ENCODE peak calls at places on chromosomes 11 and 22, in nine cellular contexts. One of them, this sample, is unnamed.

GRCh38 chr11:114354076-114354475 is 46.2 kb downstream of the C11orf71 start:
- DNase-seq in OCI-LY7: no peak
- DNase-seq in colonic mucosa: no peak
- DNase-seq in fibroblast of mammary gland: peak
- DNase-seq in brain microvascular endothelial cell: peak
- DNase-seq in sigmoid colon: no peak
- DNase-seq in upper lobe of right lung: no peak
- DNase-seq in NB4: no peak
- DNase-seq in psoas muscle: no peak
- DNase-seq in this sample: no peak

GRCh38 chr11:102780491-102780918 is at the start of gene MMP10:
- DNase-seq in OCI-LY7: no peak
- DNase-seq in colonic mucosa: no peak
- DNase-seq in fibroblast of mammary gland: peak
- DNase-seq in brain microvascular endothelial cell: peak
- DNase-seq in sigmoid colon: no peak
- DNase-seq in upper lobe of right lung: no peak
- DNase-seq in NB4: peak
- DNase-seq in psoas muscle: no peak
- DNase-seq in this sample: no peak

GRCh38 chr11:126492331-126492730 is 136.8 kb downstream of the ST3GAL4 start:
- DNase-seq in OCI-LY7: no peak
- DNase-seq in colonic mucosa: no peak
- DNase-seq in fibroblast of mammary gland: no peak
- DNase-seq in brain microvascular endothelial cell: no peak
- DNase-seq in sigmoid colon: no peak
- DNase-seq in upper lobe of right lung: peak
- DNase-seq in NB4: no peak
- DNase-seq in psoas muscle: peak
- DNase-seq in this sample: no peak

GRCh38 chr11:526192-526591 is 9.2 kb downstream of the HRAS start:
- DNase-seq in OCI-LY7: no peak
- DNase-seq in colonic mucosa: no peak
- DNase-seq in fibroblast of mammary gland: no peak
- DNase-seq in brain microvascular endothelial cell: no peak
- DNase-seq in sigmoid colon: no peak
- DNase-seq in upper lobe of right lung: no peak
- DNase-seq in NB4: no peak
- DNase-seq in psoas muscle: no peak
- DNase-seq in this sample: no peak

GRCh38 chr11:76215946-76216345 is 9.6 kb upstream of the WNT11 start:
- DNase-seq in OCI-LY7: no peak
- DNase-seq in colonic mucosa: no peak
- DNase-seq in fibroblast of mammary gland: peak
- DNase-seq in brain microvascular endothelial cell: peak
- DNase-seq in sigmoid colon: no peak
- DNase-seq in upper lobe of right lung: no peak
- DNase-seq in NB4: no peak
- DNase-seq in psoas muscle: peak
- DNase-seq in this sample: no peak

GRCh38 chr11:118168316-118168715 is 8.1 kb downstream of the SCN2B start:
- DNase-seq in OCI-LY7: no peak
- DNase-seq in colonic mucosa: no peak
- DNase-seq in fibroblast of mammary gland: no peak
- DNase-seq in brain microvascular endothelial cell: no peak
- DNase-seq in sigmoid colon: no peak
- DNase-seq in upper lobe of right lung: no peak
- DNase-seq in NB4: no peak
- DNase-seq in psoas muscle: no peak
- DNase-seq in this sample: no peak

GRCh38 chr11:66546368-66546965 is at the start of gene ACTN3:
- DNase-seq in OCI-LY7: no peak
- DNase-seq in colonic mucosa: peak
- DNase-seq in fibroblast of mammary gland: peak
- DNase-seq in brain microvascular endothelial cell: no peak
- DNase-seq in sigmoid colon: peak
- DNase-seq in upper lobe of right lung: no peak
- DNase-seq in NB4: no peak
- DNase-seq in psoas muscle: peak
- DNase-seq in this sample: no peak

GRCh38 chr11:111336062-111336461 is 37.7 kb downstream of the POU2AF3 start:
- DNase-seq in OCI-LY7: no peak
- DNase-seq in colonic mucosa: no peak
- DNase-seq in fibroblast of mammary gland: no peak
- DNase-seq in brain microvascular endothelial cell: no peak
- DNase-seq in sigmoid colon: no peak
- DNase-seq in upper lobe of right lung: no peak
- DNase-seq in NB4: no peak
- DNase-seq in psoas muscle: no peak
- DNase-seq in this sample: no peak

GRCh38 chr11:64870176-64870892 is 8.1 kb downstream of the EHD1 start:
- DNase-seq in OCI-LY7: no peak
- DNase-seq in colonic mucosa: no peak
- DNase-seq in fibroblast of mammary gland: peak
- DNase-seq in brain microvascular endothelial cell: peak
- DNase-seq in sigmoid colon: peak
- DNase-seq in upper lobe of right lung: no peak
- DNase-seq in NB4: peak
- DNase-seq in psoas muscle: peak
- DNase-seq in this sample: no peak

GRCh38 chr11:127789887-127790286 is 789.3 kb upstream of the KIRREL3 start:
- DNase-seq in OCI-LY7: peak
- DNase-seq in colonic mucosa: peak
- DNase-seq in fibroblast of mammary gland: no peak
- DNase-seq in brain microvascular endothelial cell: peak
- DNase-seq in sigmoid colon: no peak
- DNase-seq in upper lobe of right lung: no peak
- DNase-seq in NB4: peak
- DNase-seq in psoas muscle: no peak
- DNase-seq in this sample: no peak

GRCh38 chr22:24601217-24602104 is 1.5 kb upstream of the GGT1 start:
- DNase-seq in OCI-LY7: peak
- DNase-seq in colonic mucosa: peak
- DNase-seq in fibroblast of mammary gland: no peak
- DNase-seq in brain microvascular endothelial cell: no peak
- DNase-seq in sigmoid colon: no peak
- DNase-seq in upper lobe of right lung: peak
- DNase-seq in NB4: peak
- DNase-seq in psoas muscle: no peak
- DNase-seq in this sample: no peak

DNA sequence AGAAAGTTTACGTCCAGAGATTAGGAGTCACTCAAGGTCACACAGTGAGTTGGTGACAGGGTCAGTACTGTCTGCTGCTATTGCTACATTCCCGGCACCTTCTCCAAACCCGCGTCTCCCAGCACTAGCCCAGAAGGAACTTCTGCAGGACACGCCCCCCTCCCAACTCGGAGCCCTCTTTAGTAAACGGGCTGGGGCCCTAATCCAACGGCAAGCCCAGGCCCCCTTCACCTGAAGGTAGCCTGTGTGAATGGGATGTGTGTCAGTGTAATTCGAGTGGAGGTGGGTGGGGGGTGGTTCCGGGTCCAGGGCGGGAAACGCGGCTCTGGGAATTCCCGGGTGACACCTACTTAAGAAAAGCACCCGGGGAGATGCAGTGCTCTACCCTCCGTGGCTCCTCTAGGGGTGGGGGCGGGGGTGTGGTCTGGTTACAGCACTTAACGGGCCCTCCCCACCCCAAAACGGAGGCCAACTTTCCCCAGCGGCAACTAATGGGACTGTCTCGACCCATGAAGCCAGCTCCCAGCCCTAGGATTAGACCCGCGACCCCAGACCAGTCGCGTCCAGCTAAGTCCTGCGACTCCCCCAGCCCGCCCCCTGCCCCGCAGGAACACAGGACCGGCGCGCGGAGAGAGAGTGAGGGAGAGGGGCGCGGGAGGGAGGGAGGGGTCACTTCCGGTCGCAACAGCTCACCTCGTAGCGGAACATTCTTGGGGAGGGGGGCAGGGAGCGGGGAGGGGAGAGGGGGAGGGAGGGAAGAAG is 468 bp downstream of the PATL1 start:
- DNase-seq in OCI-LY7: no peak
- DNase-seq in colonic mucosa: peak
- DNase-seq in fibroblast of mammary gland: peak
- DNase-seq in brain microvascular endothelial cell: peak
- DNase-seq in sigmoid colon: peak
- DNase-seq in upper lobe of right lung: peak
- DNase-seq in NB4: peak
- DNase-seq in psoas muscle: peak
- DNase-seq in this sample: no peak
- TF ChIP-seq CTCF in OCI-LY7: peak
- TF ChIP-seq CTCF in colonic mucosa: no peak
- TF ChIP-seq CTCF in fibroblast of mammary gland: no peak
- TF ChIP-seq CTCF in brain microvascular endothelial cell: peak
- TF ChIP-seq CTCF in sigmoid colon: peak
- TF ChIP-seq CTCF in upper lobe of right lung: peak
- TF ChIP-seq CTCF in NB4: no peak
- TF ChIP-seq CTCF in psoas muscle: peak
- TF ChIP-seq CTCF in this sample: peak

DNA sequence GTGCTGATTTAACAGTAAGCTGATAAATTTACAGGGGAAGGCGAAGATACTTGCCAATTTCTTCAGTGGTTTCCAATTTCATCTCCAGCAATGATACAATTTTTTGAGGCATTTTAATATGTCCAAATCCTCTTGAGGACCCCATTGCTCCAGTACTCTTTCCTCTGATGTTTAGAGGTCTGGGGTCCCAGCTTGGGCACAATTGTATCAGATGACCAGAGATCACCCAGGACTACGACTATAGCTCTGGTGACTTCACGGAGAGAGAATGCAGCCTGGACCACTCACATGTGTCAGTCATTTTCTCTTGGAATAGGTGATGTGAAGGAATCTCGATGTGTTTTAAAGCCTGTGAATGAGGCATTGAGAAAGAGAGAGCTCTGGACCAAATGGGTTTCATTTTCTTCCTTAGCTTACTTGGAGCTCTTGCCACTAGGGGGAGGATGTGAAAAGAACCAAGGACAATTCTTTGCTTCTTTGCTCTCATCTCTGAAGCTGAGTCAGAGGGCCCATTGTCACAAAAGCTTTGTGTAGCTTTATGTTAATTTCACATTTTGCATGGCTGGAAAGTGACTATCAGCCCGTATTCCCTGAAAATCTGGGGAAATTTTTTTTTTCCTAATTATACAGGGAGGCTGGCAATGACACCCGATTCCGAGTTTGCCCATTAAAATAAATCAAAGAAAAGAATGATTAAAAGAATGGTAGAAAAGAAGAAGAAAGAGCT is 6.7 kb upstream of the CCDC90B start:
- DNase-seq in OCI-LY7: peak
- DNase-seq in colonic mucosa: peak
- DNase-seq in fibroblast of mammary gland: peak
- DNase-seq in brain microvascular endothelial cell: peak
- DNase-seq in sigmoid colon: no peak
- DNase-seq in upper lobe of right lung: no peak
- DNase-seq in NB4: peak
- DNase-seq in psoas muscle: no peak
- DNase-seq in this sample: no peak
- TF ChIP-seq CTCF in OCI-LY7: peak
- TF ChIP-seq CTCF in colonic mucosa: peak
- TF ChIP-seq CTCF in fibroblast of mammary gland: peak
- TF ChIP-seq CTCF in brain microvascular endothelial cell: peak
- TF ChIP-seq CTCF in sigmoid colon: peak
- TF ChIP-seq CTCF in upper lobe of right lung: peak
- TF ChIP-seq CTCF in NB4: peak
- TF ChIP-seq CTCF in psoas muscle: peak
- TF ChIP-seq CTCF in this sample: peak

GRCh38 chr22:35544810-35545209 is 4.2 kb downstream of the RASD2 start:
- DNase-seq in OCI-LY7: no peak
- DNase-seq in colonic mucosa: no peak
- DNase-seq in fibroblast of mammary gland: no peak
- DNase-seq in brain microvascular endothelial cell: no peak
- DNase-seq in sigmoid colon: no peak
- DNase-seq in upper lobe of right lung: no peak
- DNase-seq in NB4: no peak
- DNase-seq in psoas muscle: no peak
- DNase-seq in this sample: no peak

GRCh38 chr22:35546886-35547285 is 6.3 kb downstream of the RASD2 start:
- DNase-seq in OCI-LY7: no peak
- DNase-seq in colonic mucosa: no peak
- DNase-seq in fibroblast of mammary gland: no peak
- DNase-seq in brain microvascular endothelial cell: no peak
- DNase-seq in sigmoid colon: no peak
- DNase-seq in upper lobe of right lung: no peak
- DNase-seq in NB4: no peak
- DNase-seq in psoas muscle: no peak
- DNase-seq in this sample: no peak

GRCh38 chr22:35548762-35549106 is 8.1 kb downstream of the RASD2 start:
- DNase-seq in OCI-LY7: no peak
- DNase-seq in colonic mucosa: no peak
- DNase-seq in fibroblast of mammary gland: no peak
- DNase-seq in brain microvascular endothelial cell: no peak
- DNase-seq in sigmoid colon: no peak
- DNase-seq in upper lobe of right lung: no peak
- DNase-seq in NB4: peak
- DNase-seq in psoas muscle: no peak
- DNase-seq in this sample: no peak

GRCh38 chr22:35549338-35549737 is 8.7 kb downstream of the RASD2 start:
- DNase-seq in OCI-LY7: no peak
- DNase-seq in colonic mucosa: no peak
- DNase-seq in fibroblast of mammary gland: no peak
- DNase-seq in brain microvascular endothelial cell: no peak
- DNase-seq in sigmoid colon: no peak
- DNase-seq in upper lobe of right lung: no peak
- DNase-seq in NB4: no peak
- DNase-seq in psoas muscle: no peak
- DNase-seq in this sample: no peak

GRCh38 chr22:35547993-35548761 is 7.5 kb downstream of the RASD2 start:
- DNase-seq in OCI-LY7: peak
- DNase-seq in colonic mucosa: no peak
- DNase-seq in fibroblast of mammary gland: no peak
- DNase-seq in brain microvascular endothelial cell: no peak
- DNase-seq in sigmoid colon: no peak
- DNase-seq in upper lobe of right lung: no peak
- DNase-seq in NB4: peak
- DNase-seq in psoas muscle: no peak
- DNase-seq in this sample: no peak
- TF ChIP-seq CTCF in OCI-LY7: peak
- TF ChIP-seq CTCF in colonic mucosa: no peak
- TF ChIP-seq CTCF in fibroblast of mammary gland: peak
- TF ChIP-seq CTCF in brain microvascular endothelial cell: peak
- TF ChIP-seq CTCF in sigmoid colon: no peak
- TF ChIP-seq CTCF in upper lobe of right lung: no peak
- TF ChIP-seq CTCF in NB4: peak
- TF ChIP-seq CTCF in psoas muscle: no peak
- TF ChIP-seq CTCF in this sample: peak

DNA sequence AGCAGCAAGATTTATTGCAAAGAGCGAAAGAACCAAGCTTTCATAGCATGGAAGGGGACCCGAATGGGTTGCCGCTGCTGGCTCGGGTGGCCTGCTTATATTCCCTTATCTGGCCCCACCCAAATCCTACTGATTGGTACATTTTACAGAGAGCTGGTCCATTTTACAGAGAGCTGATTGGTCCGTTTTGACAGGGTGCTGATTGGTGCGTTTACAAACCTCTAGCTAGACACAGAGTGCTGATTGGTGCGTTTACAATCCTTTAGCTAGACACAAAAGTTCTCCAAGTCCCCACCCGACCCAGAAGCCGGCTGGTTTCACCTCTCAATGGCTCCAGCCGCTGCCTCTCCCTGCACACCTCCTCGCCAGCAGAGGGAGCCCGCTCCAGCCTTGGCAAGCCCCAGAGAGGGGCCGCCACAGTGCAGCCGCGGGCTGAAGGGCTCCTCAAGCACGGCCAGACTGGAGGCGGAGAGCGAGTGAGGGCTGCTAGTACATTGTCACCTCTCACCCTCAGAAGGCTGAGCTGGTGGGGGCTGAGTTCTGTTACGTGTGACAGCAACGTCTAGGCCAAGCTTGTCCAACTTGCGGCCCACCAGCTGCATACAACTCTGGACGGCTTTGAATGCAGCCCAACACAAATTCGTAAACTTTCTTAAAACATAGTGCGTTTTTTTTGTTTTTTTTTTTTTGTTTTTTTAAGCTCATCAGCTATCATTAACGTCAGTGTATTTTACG is 8.7 kb downstream of the PTH start:
- DNase-seq in OCI-LY7: peak
- DNase-seq in colonic mucosa: peak
- DNase-seq in fibroblast of mammary gland: peak
- DNase-seq in brain microvascular endothelial cell: peak
- DNase-seq in sigmoid colon: no peak
- DNase-seq in upper lobe of right lung: peak
- DNase-seq in NB4: peak
- DNase-seq in psoas muscle: no peak
- DNase-seq in this sample: no peak
- TF ChIP-seq CTCF in OCI-LY7: peak
- TF ChIP-seq CTCF in colonic mucosa: no peak
- TF ChIP-seq CTCF in fibroblast of mammary gland: peak
- TF ChIP-seq CTCF in brain microvascular endothelial cell: peak
- TF ChIP-seq CTCF in sigmoid colon: peak
- TF ChIP-seq CTCF in upper lobe of right lung: peak
- TF ChIP-seq CTCF in NB4: peak
- TF ChIP-seq CTCF in psoas muscle: peak
- TF ChIP-seq CTCF in this sample: peak

This sample was measured in chondrocyte.